ENCODE peak calls at places on chromosomes 11 and 22, in six cellular contexts. P is heart right ventricle; B is activated naive CD8-positive, alpha-beta T cell treated with anti-CD3 and anti-CD28 coated beads, Interleukin-2, amount 10 ng/mL, durations not matched to agents 7 days and 5 days; W is NCI-H1092 treated with DMSO at 0.1 percent for 48 hours; H is A549; L is testis. Y is an unnamed sample.

GRCh38 chr22:49190816-49191505 is 636.7 kb downstream of the BRD1 start:
- DNase-seq in P (no peak), W (no peak), L (no peak), H (no peak), B (no peak), Y (no peak)

GRCh38 chr11:95375881-95376280 is 144.9 kb upstream of the SESN3 start:
- DNase-seq in W (no peak), B (no peak), L (no peak), P (no peak), H (no peak), Y (no peak)

GRCh38 chr22:39954584-39955055 is 5.6 kb upstream of the TMA7B start:
- DNase-seq in B (no peak), W (no peak), H (no peak), P (no peak), L (peak), Y (no peak)

GRCh38 chr22:39308614-39309363 is 10.6 kb downstream of the RPL3 start:
- DNase-seq in L (no peak), W (no peak), B (no peak), H (peak), P (peak), Y (peak)

GRCh38 chr11:68340003-68340767 is 27.8 kb downstream of the LRP5 start:
- DNase-seq in P (no peak), W (no peak), L (no peak), H (no peak), B (no peak), Y (no peak)

GRCh38 chr11:109423114-109423859 is 1.3 kb downstream of the C11orf87 start:
- DNase-seq in W (peak), P (peak), B (no peak), H (no peak), L (no peak), Y (peak)

GRCh38 chr22:17303840-17304779 is 65.2 kb upstream of the CECR2 start:
- DNase-seq in H (no peak), P (no peak), L (no peak), W (no peak), B (peak), Y (no peak)

GRCh38 chr22:37363593-37363992 is 63.7 kb downstream of the ELFN2 start:
- DNase-seq in B (no peak), P (no peak), H (no peak), L (no peak), W (no peak), Y (no peak)

GRCh38 chr11:134126197-134126822 is 57.4 kb downstream of the JAM3 start:
- DNase-seq in B (no peak), H (no peak), L (no peak), W (no peak), P (no peak), Y (no peak)

GRCh38 chr22:31302021-31302420 is 9.7 kb upstream of the PIK3IP1 start:
- DNase-seq in L (no peak), W (peak), H (no peak), P (no peak), B (no peak), Y (no peak)

GRCh38 chr22:48663297-48663696 is 1164.4 kb downstream of the BRD1 start:
- DNase-seq in P (no peak), B (no peak), L (no peak), H (no peak), W (no peak), Y (no peak)

GRCh38 chr22:26674211-26675190 is 17.1 kb downstream of the MIAT start:
- DNase-seq in W (no peak), P (no peak), L (no peak), B (peak), H (no peak), Y (no peak)

GRCh38 chr11:119258180-119258579 is 52.0 kb downstream of the CBL start:
- DNase-seq in P (no peak), H (no peak), W (no peak), L (no peak), B (no peak), Y (no peak)

GRCh38 chr11:112185883-112186282 is 10.6 kb downstream of the BCO2 start:
- DNase-seq in W (no peak), H (no peak), L (no peak), B (no peak), P (no peak), Y (no peak)

GRCh38 chr11:100719809-100720221 is 32.7 kb downstream of the ARHGAP42 start:
- DNase-seq in B (no peak), P (peak), L (peak), H (peak), W (peak), Y (peak)

GRCh38 chr22:48842583-48842945 is 985.1 kb downstream of the BRD1 start:
- DNase-seq in W (no peak), P (no peak), B (no peak), L (no peak), H (no peak), Y (no peak)